ENCODE peak calls at places on chromosomes 1 and 21, in six cellular contexts. One of them, this sample, is unnamed.

GRCh38 chr1:1907098-1907736 is 7.8 kb upstream of the CALML6 start:
- DNase-seq in trophoblast cell: peak
- DNase-seq in IMR-90: no peak
- DNase-seq in mesenchymal stem cell: peak
- DNase-seq in H1: no peak
- DNase-seq in H9: peak
- DNase-seq in this sample: no peak

GRCh38 chr1:231272173-231272572 is 31.2 kb downstream of the GNPAT start:
- DNase-seq in IMR-90: no peak
- DNase-seq in mesenchymal stem cell: no peak
- DNase-seq in H1: no peak
- DNase-seq in H9: no peak
- DNase-seq in trophoblast cell: no peak
- DNase-seq in this sample: no peak

GRCh38 chr1:55038552-55038838 is 853 bp upstream of the PCSK9 start:
- DNase-seq in trophoblast cell: no peak
- DNase-seq in H1: no peak
- DNase-seq in H9: no peak
- DNase-seq in mesenchymal stem cell: no peak
- DNase-seq in IMR-90: no peak
- DNase-seq in this sample: no peak

GRCh38 chr21:45309541-45310381 is 22.1 kb upstream of the POFUT2 start:
- DNase-seq in H1: no peak
- DNase-seq in IMR-90: no peak
- DNase-seq in H9: no peak
- DNase-seq in mesenchymal stem cell: no peak
- DNase-seq in trophoblast cell: no peak
- DNase-seq in this sample: no peak

GRCh38 chr21:28587748-28588147 is 404.9 kb downstream of the LTN1 start:
- DNase-seq in H1: no peak
- DNase-seq in trophoblast cell: no peak
- DNase-seq in H9: no peak
- DNase-seq in mesenchymal stem cell: no peak
- DNase-seq in IMR-90: peak
- DNase-seq in this sample: no peak

GRCh38 chr1:23100074-23100748 is 68.4 kb downstream of the LUZP1 start:
- DNase-seq in IMR-90: peak
- DNase-seq in H1: no peak
- DNase-seq in H9: no peak
- DNase-seq in mesenchymal stem cell: peak
- DNase-seq in trophoblast cell: peak
- DNase-seq in this sample: peak

GRCh38 chr1:159040206-159040605 is 30.5 kb downstream of the IFI16 start:
- DNase-seq in H1: no peak
- DNase-seq in H9: no peak
- DNase-seq in trophoblast cell: peak
- DNase-seq in mesenchymal stem cell: peak
- DNase-seq in IMR-90: peak
- DNase-seq in this sample: no peak

GRCh38 chr1:7754234-7754633 is 16.9 kb upstream of the VAMP3 start:
- DNase-seq in H1: no peak
- DNase-seq in IMR-90: no peak
- DNase-seq in trophoblast cell: no peak
- DNase-seq in mesenchymal stem cell: no peak
- DNase-seq in H9: no peak
- DNase-seq in this sample: no peak

GRCh38 chr1:51063121-51063520 is 38.9 kb upstream of the C1orf185 start:
- DNase-seq in H9: no peak
- DNase-seq in trophoblast cell: no peak
- DNase-seq in mesenchymal stem cell: peak
- DNase-seq in IMR-90: peak
- DNase-seq in H1: no peak
- DNase-seq in this sample: no peak

GRCh38 chr1:223771814-223772770 is 59.8 kb downstream of the CAPN2 start:
- DNase-seq in IMR-90: peak
- DNase-seq in trophoblast cell: peak
- DNase-seq in H1: peak
- DNase-seq in mesenchymal stem cell: peak
- DNase-seq in H9: peak
- DNase-seq in this sample: no peak

GRCh38 chr1:9443913-9444445 is 95.3 kb upstream of the SLC25A33 start:
- DNase-seq in H1: no peak
- DNase-seq in IMR-90: peak
- DNase-seq in H9: no peak
- DNase-seq in mesenchymal stem cell: peak
- DNase-seq in trophoblast cell: peak
- DNase-seq in this sample: no peak

GRCh38 chr1:185632659-185633428 is 101.3 kb upstream of the HMCN1 start:
- DNase-seq in mesenchymal stem cell: peak
- DNase-seq in trophoblast cell: peak
- DNase-seq in H9: no peak
- DNase-seq in H1: no peak
- DNase-seq in IMR-90: peak
- DNase-seq in this sample: no peak

GRCh38 chr1:1440941-1441888 is 5.7 kb downstream of the VWA1 start:
- DNase-seq in trophoblast cell: peak
- DNase-seq in H9: no peak
- DNase-seq in mesenchymal stem cell: peak
- DNase-seq in IMR-90: no peak
- DNase-seq in H1: peak
- DNase-seq in this sample: no peak

GRCh38 chr1:57796609-57797008 is 372.7 kb upstream of the DAB1 start:
- DNase-seq in mesenchymal stem cell: no peak
- DNase-seq in IMR-90: no peak
- DNase-seq in H1: no peak
- DNase-seq in H9: peak
- DNase-seq in trophoblast cell: no peak
- DNase-seq in this sample: no peak

GRCh38 chr1:119112791-119113190 is 27.7 kb downstream of the WARS2 start:
- DNase-seq in H1: no peak
- DNase-seq in trophoblast cell: no peak
- DNase-seq in H9: no peak
- DNase-seq in IMR-90: peak
- DNase-seq in mesenchymal stem cell: no peak
- DNase-seq in this sample: no peak

GRCh38 chr1:226762055-226762454 is 23.0 kb upstream of the ITPKB start:
- DNase-seq in IMR-90: no peak
- DNase-seq in trophoblast cell: no peak
- DNase-seq in mesenchymal stem cell: no peak
- DNase-seq in H9: no peak
- DNase-seq in H1: no peak
- DNase-seq in this sample: no peak

GRCh38 chr1:8516793-8517556 is 199.1 kb downstream of the SLC45A1 start:
- DNase-seq in mesenchymal stem cell: no peak
- DNase-seq in H1: no peak
- DNase-seq in trophoblast cell: no peak
- DNase-seq in IMR-90: peak
- DNase-seq in H9: no peak
- DNase-seq in this sample: no peak

GRCh38 chr21:43193651-43194302 is 25.0 kb downstream of the CRYAA start:
- DNase-seq in trophoblast cell: no peak
- DNase-seq in mesenchymal stem cell: peak
- DNase-seq in H1: no peak
- DNase-seq in IMR-90: peak
- DNase-seq in H9: peak
- DNase-seq in this sample: no peak

GRCh38 chr21:38289697-38290096 is 32.9 kb downstream of the KCNJ15 start:
- DNase-seq in mesenchymal stem cell: peak
- DNase-seq in trophoblast cell: peak
- DNase-seq in IMR-90: peak
- DNase-seq in H1: no peak
- DNase-seq in H9: no peak
- DNase-seq in this sample: no peak

GRCh38 chr1:5770981-5771765 is 221.1 kb downstream of the NPHP4 start:
- DNase-seq in H9: no peak
- DNase-seq in trophoblast cell: no peak
- DNase-seq in mesenchymal stem cell: no peak
- DNase-seq in IMR-90: no peak
- DNase-seq in H1: no peak
- DNase-seq in this sample: peak

GRCh38 chr1:218527737-218528136 is 182.6 kb downstream of the TGFB2 start:
- DNase-seq in IMR-90: peak
- DNase-seq in mesenchymal stem cell: peak
- DNase-seq in H1: no peak
- DNase-seq in H9: no peak
- DNase-seq in trophoblast cell: no peak
- DNase-seq in this sample: no peak

GRCh38 chr1:233721003-233721595 is 107.2 kb downstream of the KCNK1 start:
- DNase-seq in mesenchymal stem cell: no peak
- DNase-seq in H9: no peak
- DNase-seq in trophoblast cell: no peak
- DNase-seq in IMR-90: no peak
- DNase-seq in H1: no peak
- DNase-seq in this sample: no peak

GRCh38 chr1:6459850-6460265 is 6.1 kb downstream of the TNFRSF25 start:
- DNase-seq in trophoblast cell: no peak
- DNase-seq in IMR-90: no peak
- DNase-seq in H1: no peak
- DNase-seq in mesenchymal stem cell: peak
- DNase-seq in H9: peak
- DNase-seq in this sample: no peak

GRCh38 chr1:32600034-32600433 is 50.3 kb downstream of the ZBTB8OS start:
- DNase-seq in H1: no peak
- DNase-seq in trophoblast cell: no peak
- DNase-seq in H9: no peak
- DNase-seq in mesenchymal stem cell: no peak
- DNase-seq in IMR-90: peak
- DNase-seq in this sample: no peak

GRCh38 chr1:168452329-168452728 is 91.5 kb downstream of the XCL2 start:
- DNase-seq in H1: peak
- DNase-seq in H9: no peak
- DNase-seq in mesenchymal stem cell: no peak
- DNase-seq in IMR-90: no peak
- DNase-seq in trophoblast cell: no peak
- DNase-seq in this sample: no peak

GRCh38 chr1:113675299-113675698 is 84.0 kb downstream of the PHTF1 start:
- DNase-seq in H9: no peak
- DNase-seq in H1: no peak
- DNase-seq in mesenchymal stem cell: peak
- DNase-seq in IMR-90: peak
- DNase-seq in trophoblast cell: peak
- DNase-seq in this sample: no peak

GRCh38 chr1:64952055-64952699 is 14.2 kb downstream of the JAK1 start:
- DNase-seq in IMR-90: no peak
- DNase-seq in H9: no peak
- DNase-seq in H1: no peak
- DNase-seq in mesenchymal stem cell: no peak
- DNase-seq in trophoblast cell: no peak
- DNase-seq in this sample: no peak

GRCh38 chr21:36926989-36927695 is 39.3 kb downstream of the HLCS start:
- DNase-seq in trophoblast cell: no peak
- DNase-seq in H1: no peak
- DNase-seq in mesenchymal stem cell: no peak
- DNase-seq in H9: no peak
- DNase-seq in IMR-90: peak
- DNase-seq in this sample: no peak

GRCh38 chr21:36928960-36929359 is 37.5 kb downstream of the HLCS start:
- DNase-seq in H9: no peak
- DNase-seq in trophoblast cell: peak
- DNase-seq in mesenchymal stem cell: no peak
- DNase-seq in IMR-90: no peak
- DNase-seq in H1: no peak
- DNase-seq in this sample: no peak

GRCh38 chr21:36929622-36930021 is 36.8 kb downstream of the HLCS start:
- DNase-seq in IMR-90: peak
- DNase-seq in H1: no peak
- DNase-seq in H9: no peak
- DNase-seq in trophoblast cell: no peak
- DNase-seq in mesenchymal stem cell: no peak
- DNase-seq in this sample: no peak

GRCh38 chr21:36923270-36923669 is 43.2 kb downstream of the HLCS start:
- DNase-seq in IMR-90: no peak
- DNase-seq in trophoblast cell: no peak
- DNase-seq in mesenchymal stem cell: peak
- DNase-seq in H1: no peak
- DNase-seq in H9: no peak
- DNase-seq in this sample: no peak

GRCh38 chr21:36927718-36928117 is 38.8 kb downstream of the HLCS start:
- DNase-seq in H1: peak
- DNase-seq in trophoblast cell: peak
- DNase-seq in mesenchymal stem cell: peak
- DNase-seq in H9: peak
- DNase-seq in IMR-90: peak
- DNase-seq in this sample: peak
- H3K14ac ChIP-seq in H1: no peak
- H3K14ac ChIP-seq in trophoblast cell: no peak
- H3K14ac ChIP-seq in mesenchymal stem cell: no peak
- H3K14ac ChIP-seq in H9: no peak
- H3K14ac ChIP-seq in IMR-90: no peak
- H3K14ac ChIP-seq in this sample: no peak

GRCh38 chr1:189349600-189349999 is 1128.1 kb downstream of the BRINP3 start:
- DNase-seq in H9: no peak
- DNase-seq in mesenchymal stem cell: no peak
- DNase-seq in IMR-90: no peak
- DNase-seq in trophoblast cell: no peak
- DNase-seq in H1: no peak
- DNase-seq in this sample: no peak
- H2AFZ ChIP-seq in H9: no peak
- H2AFZ ChIP-seq in mesenchymal stem cell: no peak
- H2AFZ ChIP-seq in IMR-90: no peak
- H2AFZ ChIP-seq in trophoblast cell: no peak
- H2AFZ ChIP-seq in H1: no peak
- H2AFZ ChIP-seq in this sample: peak

GRCh38 chr1:156146006-156146748 is 7.2 kb upstream of the SEMA4A start:
- DNase-seq in mesenchymal stem cell: peak
- DNase-seq in H1: no peak
- DNase-seq in trophoblast cell: peak
- DNase-seq in IMR-90: peak
- DNase-seq in H9: no peak
- DNase-seq in this sample: peak
- H3K23ac ChIP-seq in mesenchymal stem cell: no peak
- H3K23ac ChIP-seq in H1: no peak
- H3K23ac ChIP-seq in trophoblast cell: no peak
- H3K23ac ChIP-seq in IMR-90: no peak
- H3K23ac ChIP-seq in H9: no peak
- H3K23ac ChIP-seq in this sample: no peak

GRCh38 chr1:26290416-26291261 is 10.8 kb downstream of the SH3BGRL3 start:
- DNase-seq in H9: no peak
- DNase-seq in trophoblast cell: no peak
- DNase-seq in H1: no peak
- DNase-seq in mesenchymal stem cell: no peak
- DNase-seq in IMR-90: no peak
- DNase-seq in this sample: no peak

GRCh38 chr1:26291939-26292338 is 12.1 kb downstream of the SH3BGRL3 start:
- DNase-seq in mesenchymal stem cell: no peak
- DNase-seq in H1: no peak
- DNase-seq in H9: no peak
- DNase-seq in trophoblast cell: no peak
- DNase-seq in IMR-90: no peak
- DNase-seq in this sample: no peak

GRCh38 chr1:26289158-26290059 is 9.5 kb downstream of the SH3BGRL3 start:
- DNase-seq in IMR-90: no peak
- DNase-seq in H1: no peak
- DNase-seq in H9: no peak
- DNase-seq in mesenchymal stem cell: no peak
- DNase-seq in trophoblast cell: no peak
- DNase-seq in this sample: no peak

GRCh38 chr1:26290061-26290415 is 10.2 kb downstream of the SH3BGRL3 start:
- DNase-seq in IMR-90: no peak
- DNase-seq in H1: no peak
- DNase-seq in H9: no peak
- DNase-seq in mesenchymal stem cell: no peak
- DNase-seq in trophoblast cell: no peak
- DNase-seq in this sample: no peak

GRCh38 chr1:26291433-26291832 is 11.5 kb downstream of the SH3BGRL3 start:
- DNase-seq in trophoblast cell: no peak
- DNase-seq in H9: no peak
- DNase-seq in mesenchymal stem cell: no peak
- DNase-seq in IMR-90: no peak
- DNase-seq in H1: no peak
- DNase-seq in this sample: no peak
- H3K14ac ChIP-seq in trophoblast cell: no peak
- H3K14ac ChIP-seq in H9: no peak
- H3K14ac ChIP-seq in mesenchymal stem cell: no peak
- H3K14ac ChIP-seq in IMR-90: no peak
- H3K14ac ChIP-seq in H1: no peak
- H3K14ac ChIP-seq in this sample: no peak